ENCODE peak calls at places on chromosomes 6 and 20, in six cellular contexts. One of them, this sample, is unnamed.

GRCh38 chr6:87154641-87155271 is 609 bp upstream of the ZNF292 start:
- DNase-seq in hepatocyte: peak
- DNase-seq in transverse colon: no peak
- DNase-seq in psoas muscle: no peak
- DNase-seq in heart left ventricle: no peak
- DNase-seq in PC-9: peak
- DNase-seq in this sample: no peak

GRCh38 chr6:138001750-138002349 is 105.4 kb downstream of the PERP start:
- DNase-seq in hepatocyte: peak
- DNase-seq in transverse colon: peak
- DNase-seq in psoas muscle: peak
- DNase-seq in heart left ventricle: peak
- DNase-seq in PC-9: peak
- DNase-seq in this sample: peak

GRCh38 chr6:24905485-24905884 is 30.3 kb downstream of the RIPOR2 start:
- DNase-seq in hepatocyte: no peak
- DNase-seq in transverse colon: no peak
- DNase-seq in psoas muscle: no peak
- DNase-seq in heart left ventricle: no peak
- DNase-seq in PC-9: no peak
- DNase-seq in this sample: no peak

GRCh38 chr6:4059115-4059777 is 19.7 kb downstream of the FAM217A start:
- DNase-seq in hepatocyte: peak
- DNase-seq in transverse colon: no peak
- DNase-seq in psoas muscle: no peak
- DNase-seq in heart left ventricle: no peak
- DNase-seq in PC-9: no peak
- DNase-seq in this sample: no peak

GRCh38 chr6:56699066-56699654 is 56.5 kb upstream of the DST start:
- DNase-seq in hepatocyte: no peak
- DNase-seq in transverse colon: no peak
- DNase-seq in psoas muscle: no peak
- DNase-seq in heart left ventricle: no peak
- DNase-seq in PC-9: no peak
- DNase-seq in this sample: no peak

GRCh38 chr6:109229536-109229935 is 134.2 kb downstream of the CEP57L1 start:
- DNase-seq in hepatocyte: peak
- DNase-seq in transverse colon: peak
- DNase-seq in psoas muscle: no peak
- DNase-seq in heart left ventricle: no peak
- DNase-seq in PC-9: peak
- DNase-seq in this sample: no peak

GRCh38 chr6:133715270-133715669 is 173.6 kb upstream of the TCF21 start:
- DNase-seq in hepatocyte: no peak
- DNase-seq in transverse colon: no peak
- DNase-seq in psoas muscle: no peak
- DNase-seq in heart left ventricle: no peak
- DNase-seq in PC-9: no peak
- DNase-seq in this sample: no peak

GRCh38 chr6:17276766-17277165 is 4.4 kb upstream of the RBM24 start:
- DNase-seq in hepatocyte: no peak
- DNase-seq in transverse colon: no peak
- DNase-seq in psoas muscle: no peak
- DNase-seq in heart left ventricle: peak
- DNase-seq in PC-9: no peak
- DNase-seq in this sample: no peak

GRCh38 chr20:8777866-8778265 is 291.0 kb upstream of the PLCB4 start:
- DNase-seq in hepatocyte: no peak
- DNase-seq in transverse colon: no peak
- DNase-seq in psoas muscle: no peak
- DNase-seq in heart left ventricle: no peak
- DNase-seq in PC-9: no peak
- DNase-seq in this sample: no peak

GRCh38 chr6:16049178-16049577 is 79.7 kb upstream of the MYLIP start:
- DNase-seq in hepatocyte: no peak
- DNase-seq in transverse colon: no peak
- DNase-seq in psoas muscle: no peak
- DNase-seq in heart left ventricle: no peak
- DNase-seq in PC-9: no peak
- DNase-seq in this sample: no peak

GRCh38 chr20:25623225-25623735 is 534 bp downstream of the NANP start:
- DNase-seq in hepatocyte: peak
- DNase-seq in transverse colon: peak
- DNase-seq in psoas muscle: peak
- DNase-seq in heart left ventricle: peak
- DNase-seq in PC-9: no peak
- DNase-seq in this sample: peak

DNA sequence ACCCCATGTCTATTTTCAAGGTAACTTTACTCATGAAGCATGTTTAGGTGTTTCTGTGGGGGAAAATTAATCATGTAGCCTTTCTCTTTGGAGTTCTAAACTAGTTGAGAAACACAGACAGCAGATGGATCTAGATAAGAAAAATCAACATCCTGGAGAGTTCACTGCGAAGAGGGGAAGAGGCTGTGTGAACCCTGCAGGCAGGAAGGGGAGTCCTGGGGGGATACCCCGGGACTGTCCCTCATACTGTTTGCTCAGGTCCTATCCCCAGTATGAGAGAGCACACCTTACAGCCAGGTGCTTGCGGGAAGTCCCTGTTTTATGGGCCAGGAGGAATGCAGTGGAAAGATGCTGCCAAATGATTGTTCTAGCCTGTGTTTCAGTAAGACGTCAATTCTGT is 32.7 kb downstream of the CHMP4B start:
- DNase-seq in hepatocyte: no peak
- DNase-seq in transverse colon: peak
- DNase-seq in psoas muscle: no peak
- DNase-seq in heart left ventricle: peak
- DNase-seq in PC-9: peak
- DNase-seq in this sample: no peak
- H3K4me3 ChIP-seq in hepatocyte: no peak
- H3K4me3 ChIP-seq in transverse colon: no peak
- H3K4me3 ChIP-seq in psoas muscle: no peak
- H3K4me3 ChIP-seq in heart left ventricle: no peak
- H3K4me3 ChIP-seq in PC-9: no peak
- H3K4me3 ChIP-seq in this sample: no peak

GRCh38 chr6:105135056-105135455 is 44.8 kb downstream of the POPDC3 start:
- DNase-seq in hepatocyte: no peak
- DNase-seq in transverse colon: no peak
- DNase-seq in psoas muscle: no peak
- DNase-seq in heart left ventricle: peak
- DNase-seq in PC-9: no peak
- DNase-seq in this sample: no peak
- TF ChIP-seq CTCF in hepatocyte: peak
- TF ChIP-seq CTCF in transverse colon: no peak
- TF ChIP-seq CTCF in psoas muscle: peak
- TF ChIP-seq CTCF in heart left ventricle: peak
- TF ChIP-seq CTCF in PC-9: peak
- TF ChIP-seq CTCF in this sample: peak

DNA sequence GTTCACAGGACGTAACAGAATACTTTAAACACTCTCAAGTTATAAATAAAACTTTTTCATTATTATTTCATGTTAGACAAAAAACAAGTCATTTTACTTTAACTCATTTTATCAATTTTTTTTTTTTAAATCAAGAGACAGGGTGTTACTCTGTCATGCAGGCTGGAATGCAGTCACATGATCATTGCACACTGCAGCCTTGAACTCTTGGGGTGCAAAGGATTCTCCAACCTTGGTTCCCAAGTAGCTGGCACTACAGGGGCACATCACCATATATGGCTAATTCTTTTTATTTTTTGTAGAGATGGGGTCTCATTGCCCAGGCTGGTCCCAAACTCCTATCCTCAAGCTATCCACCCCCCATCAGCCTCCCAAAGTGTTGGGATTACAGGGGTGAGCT is 14.2 kb downstream of the PLN start:
- DNase-seq in hepatocyte: no peak
- DNase-seq in transverse colon: no peak
- DNase-seq in psoas muscle: no peak
- DNase-seq in heart left ventricle: no peak
- DNase-seq in PC-9: no peak
- DNase-seq in this sample: no peak
- H3K27ac ChIP-seq in hepatocyte: no peak
- H3K27ac ChIP-seq in transverse colon: no peak
- H3K27ac ChIP-seq in psoas muscle: peak
- H3K27ac ChIP-seq in heart left ventricle: peak
- H3K27ac ChIP-seq in PC-9: no peak
- H3K27ac ChIP-seq in this sample: no peak

GRCh38 chr20:7155794-7156193 is 388.3 kb downstream of the BMP2 start:
- DNase-seq in hepatocyte: no peak
- DNase-seq in transverse colon: no peak
- DNase-seq in psoas muscle: no peak
- DNase-seq in heart left ventricle: no peak
- DNase-seq in PC-9: no peak
- DNase-seq in this sample: no peak

GRCh38 chr20:7152071-7152470 is 384.6 kb downstream of the BMP2 start:
- DNase-seq in hepatocyte: no peak
- DNase-seq in transverse colon: no peak
- DNase-seq in psoas muscle: no peak
- DNase-seq in heart left ventricle: no peak
- DNase-seq in PC-9: no peak
- DNase-seq in this sample: no peak

GRCh38 chr20:7155282-7155681 is 387.8 kb downstream of the BMP2 start:
- DNase-seq in hepatocyte: no peak
- DNase-seq in transverse colon: no peak
- DNase-seq in psoas muscle: no peak
- DNase-seq in heart left ventricle: no peak
- DNase-seq in PC-9: no peak
- DNase-seq in this sample: no peak

GRCh38 chr20:7147220-7147601 is 379.7 kb downstream of the BMP2 start:
- DNase-seq in hepatocyte: peak
- DNase-seq in transverse colon: no peak
- DNase-seq in psoas muscle: no peak
- DNase-seq in heart left ventricle: no peak
- DNase-seq in PC-9: no peak
- DNase-seq in this sample: no peak

DNA sequence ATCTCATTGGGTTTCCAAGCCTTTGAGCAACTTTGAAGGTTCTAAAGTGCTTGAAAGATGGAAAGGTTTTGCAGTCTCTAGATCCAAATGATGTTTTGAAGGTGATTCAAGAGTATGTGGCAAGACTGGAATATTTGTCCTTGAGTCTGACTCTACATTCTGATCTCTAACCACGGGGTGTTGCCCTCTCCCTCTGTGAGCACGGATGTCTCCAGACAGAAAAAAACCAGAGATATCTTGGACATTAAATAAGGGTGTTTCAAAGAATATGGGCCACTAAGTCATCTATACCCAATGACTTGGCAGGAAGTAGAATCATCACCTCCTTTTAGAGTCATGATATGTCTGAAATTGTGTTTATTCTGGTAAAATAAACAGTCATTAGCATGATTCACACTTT is 384.2 kb downstream of the BMP2 start:
- DNase-seq in hepatocyte: no peak
- DNase-seq in transverse colon: no peak
- DNase-seq in psoas muscle: no peak
- DNase-seq in heart left ventricle: no peak
- DNase-seq in PC-9: no peak
- DNase-seq in this sample: no peak
- H3K4me3 ChIP-seq in hepatocyte: no peak
- H3K4me3 ChIP-seq in transverse colon: no peak
- H3K4me3 ChIP-seq in psoas muscle: no peak
- H3K4me3 ChIP-seq in heart left ventricle: no peak
- H3K4me3 ChIP-seq in PC-9: no peak
- H3K4me3 ChIP-seq in this sample: no peak

This sample was measured in dorsolateral prefrontal cortex.